ENCODE peak calls at places on chromosomes 7 and 10, in seven cellular contexts. D is stomach, T is prostate gland, J is K562, M is transverse colon, H is esophagus muscularis mucosa, G is GM12891. R is an unnamed sample.

GRCh38 chr10:12700557-12700874 is 301.0 kb downstream of the CCDC3 start:
- DNase-seq in D (no peak), T (no peak), J (no peak), M (no peak), H (no peak), G (no peak), R (no peak)

GRCh38 chr10:124092270-124093075 is 925 bp downstream of the CHST15 start:
- DNase-seq in D (peak), T (peak), J (no peak), M (peak), H (no peak), G (peak), R (peak)

GRCh38 chr10:5014936-5015335 is 11.3 kb upstream of the AKR1C2 start:
- DNase-seq in D (no peak), T (no peak), J (peak), M (no peak), H (no peak), G (no peak), R (no peak)

GRCh38 chr7:33425385-33425784 is 296.0 kb downstream of the BBS9 start:
- DNase-seq in D (no peak), T (no peak), J (no peak), M (no peak), H (no peak), G (no peak), R (no peak)

GRCh38 chr10:43210556-43210955 is 56.3 kb downstream of the RASGEF1A start:
- DNase-seq in D (no peak), T (no peak), J (no peak), M (no peak), H (no peak), G (no peak), R (no peak)

GRCh38 chr7:80453699-80454340 is 58.0 kb downstream of the GNAT3 start:
- DNase-seq in D (no peak), T (no peak), J (peak), M (no peak), H (no peak), G (no peak), R (no peak)

GRCh38 chr7:36396150-36396549 is 6.5 kb downstream of the ANLN start:
- DNase-seq in D (no peak), T (no peak), J (no peak), M (no peak), H (no peak), G (no peak), R (no peak)

GRCh38 chr10:21503580-21503979 is 21.9 kb downstream of the SKIDA1 start:
- DNase-seq in D (no peak), T (no peak), J (no peak), M (no peak), H (no peak), G (no peak), R (no peak)

GRCh38 chr10:101778781-101779543 is 3.0 kb upstream of the FGF8 start:
- DNase-seq in D (peak), T (no peak), J (peak), M (peak), H (no peak), G (no peak), R (no peak)

GRCh38 chr10:9311702-9312499 is 1257.4 kb downstream of the GATA3 start:
- DNase-seq in D (no peak), T (no peak), J (no peak), M (no peak), H (no peak), G (no peak), R (no peak)

GRCh38 chr7:149780056-149780455 is 6.7 kb upstream of the ZNF467 start:
- DNase-seq in D (no peak), T (no peak), J (no peak), M (no peak), H (no peak), G (no peak), R (no peak)

GRCh38 chr10:90746829-90747228 is 111.0 kb downstream of the HTR7 start:
- DNase-seq in D (no peak), T (no peak), J (no peak), M (no peak), H (no peak), G (no peak), R (no peak)

GRCh38 chr7:129122751-129123516 is 21.6 kb upstream of the TSPAN33 start:
- DNase-seq in D (no peak), T (no peak), J (no peak), M (no peak), H (no peak), G (peak), R (no peak)

GRCh38 chr10:78714225-78714624 is 354.5 kb upstream of the ZMIZ1 start:
- DNase-seq in D (no peak), T (no peak), J (no peak), M (no peak), H (no peak), G (no peak), R (no peak)

GRCh38 chr7:43834463-43835251 is 34.7 kb downstream of the MRPS24 start:
- DNase-seq in D (no peak), T (no peak), J (peak), M (no peak), H (no peak), G (no peak), R (no peak)

GRCh38 chr7:30717181-30717580 is 34.8 kb upstream of the INMT start:
- DNase-seq in D (no peak), T (no peak), J (no peak), M (no peak), H (no peak), G (no peak), R (no peak)

GRCh38 chr10:7028809-7029166 is 382.0 kb downstream of the SFMBT2 start:
- DNase-seq in D (no peak), T (no peak), J (no peak), M (no peak), H (no peak), G (no peak), R (no peak)
- TF ChIP-seq POLR2AphosphoS5 in D (no peak), T (no peak), J (no peak), M (no peak), H (no peak), G (no peak), R (no peak)

DNA sequence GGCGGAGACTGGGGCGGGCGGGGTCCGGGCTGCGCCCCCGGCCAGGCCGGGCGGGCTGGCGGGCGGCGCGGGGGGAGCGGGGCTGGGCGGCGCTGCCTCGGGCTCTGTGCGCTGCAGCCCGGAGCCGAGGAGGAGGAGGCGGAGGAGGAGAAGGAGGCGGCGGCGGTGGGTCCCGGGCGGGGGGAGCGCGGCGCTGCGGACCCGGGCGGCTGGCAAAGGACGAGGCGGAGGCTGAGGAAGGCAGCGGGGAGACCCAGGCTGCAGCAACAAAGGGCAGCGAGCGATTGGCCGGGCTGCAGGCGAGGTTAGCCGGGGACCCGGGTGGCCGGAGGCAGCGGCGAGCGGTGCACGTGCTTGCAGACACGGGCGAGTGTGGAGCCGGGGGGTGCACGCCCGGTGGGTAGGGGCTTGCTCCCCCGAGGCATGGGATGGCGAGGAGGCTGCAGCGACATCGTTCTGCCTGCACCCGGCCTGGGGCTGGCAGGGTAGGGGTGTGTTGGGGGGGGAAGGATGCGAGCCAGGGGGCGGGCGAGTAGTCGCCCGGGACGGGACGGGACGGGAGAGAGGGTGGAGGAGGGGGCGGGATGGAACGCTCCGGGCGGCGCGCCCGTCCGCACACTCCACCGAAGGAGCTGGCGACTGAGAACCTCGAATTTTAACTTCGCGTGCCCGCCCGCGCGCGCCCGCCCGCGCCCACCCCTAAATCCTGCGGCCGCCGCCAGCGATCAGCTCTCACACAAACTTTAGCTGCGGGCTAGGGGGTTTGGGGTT is 844 bp upstream of the KAT6B start:
- DNase-seq in D (peak), T (no peak), J (peak), M (peak), H (peak), G (no peak), R (no peak)
- TF ChIP-seq POLR2A in D (no peak), T (peak), J (peak), M (peak), H (no peak), G (peak), R (no peak)

DNA sequence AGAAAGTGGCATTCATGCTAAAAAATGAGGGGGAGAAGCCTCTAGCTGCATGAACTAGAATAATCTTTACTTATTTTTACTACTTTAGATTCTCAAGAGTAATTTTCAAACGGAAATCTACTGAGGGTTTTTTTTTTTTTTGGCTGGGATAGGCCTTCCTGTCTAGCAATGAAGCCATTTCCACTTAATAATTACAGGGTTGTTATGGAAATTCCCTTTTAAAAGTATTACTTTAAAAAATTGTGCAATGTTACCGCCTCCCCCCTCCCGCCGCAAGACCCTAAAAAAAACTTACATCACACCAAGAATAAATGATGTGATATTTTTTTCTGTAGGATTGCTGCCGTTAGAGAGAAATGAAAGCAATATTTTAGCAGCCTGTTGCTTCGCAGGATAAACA is 32.5 kb downstream of the ARL4A start:
- DNase-seq in D (no peak), T (no peak), J (no peak), M (no peak), H (no peak), G (no peak), R (no peak)
- TF ChIP-seq POLR2AphosphoS5 in D (no peak), T (no peak), J (no peak), M (no peak), H (no peak), G (no peak), R (no peak)

DNA sequence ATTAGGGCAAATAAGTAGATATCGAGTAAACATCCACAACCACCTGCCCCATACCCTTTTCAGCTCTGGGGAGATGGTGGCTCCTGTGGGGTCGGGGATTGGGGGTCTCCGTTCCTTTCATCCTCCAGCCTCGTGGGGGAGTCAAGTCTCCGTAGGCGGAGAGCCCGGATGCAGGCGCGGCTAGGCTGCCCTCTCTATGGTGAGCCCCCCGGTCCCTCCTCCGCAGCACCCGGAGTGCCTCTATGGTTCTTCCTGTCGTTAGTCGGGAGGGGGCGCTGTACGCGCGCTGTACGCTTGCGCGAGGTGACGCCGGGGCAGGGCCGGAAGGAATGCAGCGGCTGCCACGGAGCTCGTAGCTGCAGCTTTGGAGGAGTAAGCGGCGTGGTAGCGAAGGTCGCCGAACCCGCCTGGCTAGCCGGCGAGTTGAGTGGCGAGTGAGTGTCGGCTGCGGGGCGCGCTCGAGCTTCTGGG is 14.8 kb upstream of the MMD2 start:
- DNase-seq in D (peak), T (peak), J (peak), M (peak), H (peak), G (peak), R (peak)
- TF ChIP-seq POLR2A in D (no peak), T (peak), J (peak), M (peak), H (peak), G (peak), R (peak)

DNA sequence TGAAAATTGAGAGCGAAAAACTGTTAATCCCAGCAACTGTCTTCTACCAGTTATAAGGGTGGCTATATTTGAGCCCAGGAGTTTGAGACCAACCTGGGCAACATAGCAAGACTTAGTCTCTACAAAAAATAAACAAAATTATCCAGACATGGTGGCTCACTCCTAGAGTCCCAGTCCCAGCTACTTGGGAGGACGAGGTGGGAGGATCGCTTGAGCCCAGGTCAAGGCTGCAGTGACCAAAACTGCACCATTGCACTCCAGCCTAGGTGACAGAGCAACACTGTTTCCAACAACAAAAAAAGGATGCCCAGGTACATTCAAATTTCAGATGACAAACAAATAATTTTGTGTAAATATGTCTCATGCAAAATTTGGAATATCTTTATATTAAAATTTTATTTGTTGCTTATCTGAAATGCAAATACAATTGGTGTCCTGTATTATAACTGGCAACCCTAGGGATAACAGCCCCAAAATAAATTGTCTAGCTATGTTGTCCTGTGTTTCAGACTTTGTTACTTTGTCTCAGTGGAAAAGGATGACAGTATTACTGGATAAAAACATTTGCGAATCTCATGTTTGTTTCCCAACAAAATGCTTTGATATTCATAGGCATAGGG is 26.7 kb downstream of the FAM171A1 start:
- DNase-seq in D (no peak), T (no peak), J (no peak), M (no peak), H (no peak), G (no peak), R (no peak)
- TF ChIP-seq POLR2AphosphoS5 in D (no peak), T (no peak), J (no peak), M (no peak), H (no peak), G (no peak), R (no peak)